ENCODE peak calls at places on chromosomes 12 and 14, in eight cellular contexts. E is GM18507, R is cardiac fibroblast, I is NCI-H1436, G is ELR, X is GM12878, L is SK-MEL-5, S is Right ventricle myocardium inferior. J is an unnamed sample.

GRCh38 chr14:64812412-64812811 is 67.3 kb downstream of the SPTB start:
- DNase-seq in E (no peak), R (no peak), I (peak), G (no peak), X (no peak), L (no peak), S (no peak), J (no peak)

GRCh38 chr14:31243860-31244259 is 36.3 kb upstream of the HECTD1 start:
- DNase-seq in E (no peak), R (no peak), I (no peak), G (no peak), X (no peak), L (no peak), S (no peak), J (no peak)

GRCh38 chr12:12791756-12792346 is 6.4 kb downstream of the APOLD1 start:
- DNase-seq in E (no peak), R (no peak), I (no peak), G (no peak), X (no peak), L (peak), S (no peak), J (no peak)

GRCh38 chr12:48119834-48120195 is 651 bp downstream of the PFKM start:
- DNase-seq in E (no peak), R (no peak), I (no peak), G (no peak), X (no peak), L (no peak), S (no peak), J (peak)

GRCh38 chr12:107134558-107134957 is 41.2 kb upstream of the CRY1 start:
- DNase-seq in E (no peak), R (peak), I (no peak), G (peak), X (no peak), L (peak), S (no peak), J (peak)

GRCh38 chr14:21263284-21264024 is 5.8 kb downstream of the HNRNPC start:
- DNase-seq in E (no peak), R (no peak), I (no peak), G (no peak), X (no peak), L (no peak), S (no peak), J (no peak)

GRCh38 chr12:55829967-55830600 is 697 bp upstream of the DNAJC14 start:
- DNase-seq in E (peak), R (no peak), I (peak), G (no peak), X (no peak), L (no peak), S (peak), J (peak)

GRCh38 chr12:53954694-53955035 is at the start of gene HOXC12:
- DNase-seq in E (no peak), R (no peak), I (no peak), G (no peak), X (no peak), L (no peak), S (no peak), J (no peak)

GRCh38 chr12:50062733-50063452 is 5.5 kb downstream of the ASIC1 start:
- DNase-seq in E (no peak), R (no peak), I (no peak), G (no peak), X (no peak), L (no peak), S (no peak), J (no peak)

GRCh38 chr14:60931206-60931605 is 49.7 kb downstream of the TRMT5 start:
- DNase-seq in E (no peak), R (no peak), I (peak), G (no peak), X (no peak), L (no peak), S (no peak), J (no peak)

GRCh38 chr12:95674631-95675030 is 115.9 kb downstream of the NTN4 start:
- DNase-seq in E (no peak), R (peak), I (peak), G (no peak), X (no peak), L (peak), S (no peak), J (peak)

GRCh38 chr12:88553941-88554658 is 26.2 kb downstream of the KITLG start:
- DNase-seq in E (no peak), R (peak), I (peak), G (no peak), X (no peak), L (peak), S (no peak), J (no peak)

GRCh38 chr12:103665971-103666370 is 78.9 kb downstream of the STAB2 start:
- DNase-seq in E (no peak), R (no peak), I (no peak), G (no peak), X (no peak), L (no peak), S (no peak), J (no peak)

GRCh38 chr14:26598672-26599131 is 869 bp upstream of the NOVA1 start:
- DNase-seq in E (no peak), R (no peak), I (no peak), G (no peak), X (no peak), L (peak), S (no peak), J (no peak)

GRCh38 chr12:131210506-131211278 is 257.0 kb downstream of the ADGRD1 start:
- DNase-seq in E (no peak), R (no peak), I (no peak), G (no peak), X (no peak), L (no peak), S (peak), J (no peak)

GRCh38 chr12:131912526-131913274 is 16.4 kb upstream of the PUS1 start:
- DNase-seq in E (no peak), R (peak), I (no peak), G (peak), X (no peak), L (no peak), S (peak), J (peak)

GRCh38 chr12:89247962-89248361 is 104.3 kb downstream of the DUSP6 start:
- DNase-seq in E (no peak), R (peak), I (no peak), G (peak), X (no peak), L (no peak), S (no peak), J (no peak)

GRCh38 chr12:111745201-111745600 is 21.5 kb upstream of the ALDH2 start:
- DNase-seq in E (no peak), R (no peak), I (no peak), G (no peak), X (no peak), L (no peak), S (no peak), J (no peak)

GRCh38 chr12:103952497-103952896 is 13.2 kb upstream of the TDG start:
- DNase-seq in E (no peak), R (no peak), I (no peak), G (no peak), X (no peak), L (no peak), S (no peak), J (no peak)

GRCh38 chr14:66998013-66998412 is 191.2 kb upstream of the GARIN2 start:
- DNase-seq in E (no peak), R (no peak), I (no peak), G (no peak), X (no peak), L (no peak), S (no peak), J (no peak)

GRCh38 chr14:101504096-101504948 is 57.0 kb upstream of the DIO3 start:
- DNase-seq in E (no peak), R (no peak), I (no peak), G (no peak), X (no peak), L (no peak), S (no peak), J (no peak)

GRCh38 chr14:80638620-80639215 is 302.8 kb downstream of the CEP128 start:
- DNase-seq in E (no peak), R (peak), I (no peak), G (peak), X (no peak), L (no peak), S (no peak), J (peak)

GRCh38 chr12:86712425-86712843 is 456.2 kb upstream of the MGAT4C start:
- DNase-seq in E (no peak), R (peak), I (no peak), G (peak), X (no peak), L (peak), S (no peak), J (peak)

GRCh38 chr12:4133636-4134433 is 139.7 kb upstream of the CCND2 start:
- DNase-seq in E (no peak), R (no peak), I (no peak), G (no peak), X (no peak), L (no peak), S (no peak), J (no peak)

J was measured in COLO829.